ENCODE peak calls at places on chromosome 13, in four cellular contexts. One of them, this sample, is unnamed.

GRCh38 chr13:28022848-28023518 is 34.5 kb upstream of the URAD start:
- DNase-seq in GM12878: no peak
- DNase-seq in K562: no peak
- DNase-seq in HepG2: peak
- DNase-seq in this sample: no peak

GRCh38 chr13:108070491-108070890 is 144.8 kb downstream of the LIG4 start:
- DNase-seq in HepG2: no peak
- DNase-seq in GM12878: no peak
- DNase-seq in K562: no peak
- DNase-seq in this sample: no peak

GRCh38 chr13:42836930-42837329 is 55.5 kb downstream of the FAM216B start:
- DNase-seq in HepG2: no peak
- DNase-seq in GM12878: no peak
- DNase-seq in K562: no peak
- DNase-seq in this sample: peak

GRCh38 chr13:96444676-96445075 is 354.8 kb downstream of the HS6ST3 start:
- DNase-seq in K562: no peak
- DNase-seq in GM12878: no peak
- DNase-seq in HepG2: no peak
- DNase-seq in this sample: no peak

GRCh38 chr13:100130092-100130491 is 41.2 kb downstream of the PCCA start:
- DNase-seq in GM12878: no peak
- DNase-seq in HepG2: no peak
- DNase-seq in K562: no peak
- DNase-seq in this sample: no peak

GRCh38 chr13:77749481-77749880 is 52.0 kb downstream of the SLAIN1 start:
- DNase-seq in K562: no peak
- DNase-seq in GM12878: no peak
- DNase-seq in HepG2: no peak
- DNase-seq in this sample: no peak

GRCh38 chr13:20826810-20827560 is 53.2 kb upstream of the EEF1AKMT1 start:
- DNase-seq in K562: no peak
- DNase-seq in GM12878: no peak
- DNase-seq in HepG2: no peak
- DNase-seq in this sample: no peak

GRCh38 chr13:107209811-107210210 is 641.9 kb upstream of the ARGLU1 start:
- DNase-seq in K562: no peak
- DNase-seq in HepG2: no peak
- DNase-seq in GM12878: no peak
- DNase-seq in this sample: no peak

GRCh38 chr13:59755647-59756290 is 408.0 kb downstream of the DIAPH3 start:
- DNase-seq in GM12878: no peak
- DNase-seq in K562: no peak
- DNase-seq in HepG2: no peak
- DNase-seq in this sample: no peak

DNA sequence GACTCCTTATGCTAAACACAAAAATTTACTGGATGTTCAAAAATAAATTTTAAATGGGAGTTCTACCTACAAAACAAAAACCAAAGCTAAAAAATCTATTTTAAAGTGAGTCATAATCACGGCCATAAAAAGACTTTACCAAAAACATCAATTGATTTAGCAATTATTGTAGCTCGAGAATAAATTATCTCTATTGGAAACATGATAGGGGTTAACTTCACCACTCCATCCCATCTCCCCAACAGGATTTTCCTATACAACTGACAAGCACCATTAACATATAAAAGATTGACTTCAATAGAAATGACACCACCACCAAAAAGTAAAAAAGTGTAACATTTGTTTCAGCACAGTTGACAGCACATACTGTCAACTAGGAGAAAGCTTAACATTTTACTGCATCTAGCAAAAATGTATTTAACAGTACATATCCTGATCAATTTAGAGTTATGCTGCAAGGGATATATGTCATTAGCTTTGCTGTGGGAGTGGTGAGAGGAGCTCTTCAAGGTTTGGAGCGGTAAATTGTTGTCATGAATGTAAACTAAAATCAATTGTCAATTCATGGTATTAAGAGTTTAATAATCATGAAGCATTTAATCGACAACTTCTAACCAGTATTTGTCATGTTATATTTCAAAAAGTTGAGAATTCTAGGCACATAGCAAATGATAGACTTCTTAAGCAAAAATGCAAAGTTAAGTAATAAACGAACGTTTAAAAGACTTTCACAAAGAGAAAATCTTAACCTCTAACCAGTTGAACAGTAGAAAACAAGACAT is 3.8 kb downstream of the UBL3 start:
- DNase-seq in K562: no peak
- DNase-seq in HepG2: no peak
- DNase-seq in GM12878: no peak
- DNase-seq in this sample: no peak
- TF ChIP-seq RFX5 in K562: no peak
- TF ChIP-seq RFX5 in HepG2: no peak
- TF ChIP-seq RFX5 in GM12878: no peak
- TF ChIP-seq RFX5 in this sample: no peak

DNA sequence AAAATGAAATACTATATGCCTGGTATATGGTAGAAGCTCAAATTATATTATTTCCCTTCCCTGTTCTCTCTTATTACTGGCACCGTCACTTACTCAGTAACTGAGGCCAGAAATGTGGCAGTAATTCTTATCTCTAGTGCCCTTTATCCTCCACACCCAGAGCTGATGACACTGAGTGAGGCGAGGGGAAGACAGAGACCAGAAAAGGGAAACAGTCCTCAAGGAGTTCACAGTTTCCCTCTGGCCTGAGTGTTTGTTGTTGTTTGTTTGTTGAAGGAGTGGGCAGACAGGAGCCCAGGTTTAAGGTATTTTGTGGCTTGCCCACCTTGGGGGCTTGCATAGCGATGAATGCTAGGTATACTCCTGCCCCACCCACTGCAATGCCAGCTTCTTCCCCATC is 101.5 kb upstream of the FNDC3A start:
- DNase-seq in K562: no peak
- DNase-seq in HepG2: no peak
- DNase-seq in GM12878: no peak
- DNase-seq in this sample: no peak
- TF ChIP-seq ESRRA in K562: no peak
- TF ChIP-seq ESRRA in HepG2: no peak
- TF ChIP-seq ESRRA in GM12878: no peak
- TF ChIP-seq ESRRA in this sample: no peak

GRCh38 chr13:44399045-44399444 is 25.4 kb downstream of the SERP2 start:
- DNase-seq in K562: no peak
- DNase-seq in GM12878: no peak
- DNase-seq in HepG2: no peak
- DNase-seq in this sample: no peak
- TF ChIP-seq RFX5 in K562: no peak
- TF ChIP-seq RFX5 in GM12878: no peak
- TF ChIP-seq RFX5 in HepG2: no peak
- TF ChIP-seq RFX5 in this sample: no peak

GRCh38 chr13:64510698-64511097 is 2719.4 kb downstream of the PCDH9 start:
- DNase-seq in K562: no peak
- DNase-seq in HepG2: no peak
- DNase-seq in GM12878: no peak
- DNase-seq in this sample: no peak

DNA sequence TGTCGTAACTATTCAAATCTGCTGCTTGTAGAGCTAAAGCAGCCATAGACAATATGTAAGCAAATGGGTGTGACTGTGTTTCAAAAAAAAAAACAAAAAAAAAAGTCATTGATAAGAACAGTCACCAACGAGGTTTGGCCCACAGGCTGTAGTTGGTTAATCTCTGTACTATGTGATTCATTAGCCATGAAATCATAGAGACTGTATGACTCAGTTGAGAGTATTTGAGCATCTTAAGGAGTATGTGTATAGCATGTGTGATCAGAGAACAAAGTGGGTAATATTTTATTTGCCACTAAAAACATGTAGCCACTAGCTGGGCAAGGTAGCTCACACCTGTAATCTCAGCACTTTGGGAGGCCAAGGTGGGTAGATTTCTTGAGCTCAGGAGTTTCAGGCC is 2724.6 kb downstream of the PCDH9 start:
- DNase-seq in HepG2: no peak
- DNase-seq in GM12878: no peak
- DNase-seq in K562: no peak
- DNase-seq in this sample: no peak
- TF ChIP-seq ESRRA in HepG2: no peak
- TF ChIP-seq ESRRA in GM12878: no peak
- TF ChIP-seq ESRRA in K562: no peak
- TF ChIP-seq ESRRA in this sample: no peak

GRCh38 chr13:73704587-73704986 is 429.6 kb downstream of the KLF12 start:
- DNase-seq in K562: no peak
- DNase-seq in GM12878: no peak
- DNase-seq in HepG2: no peak
- DNase-seq in this sample: no peak
- TF ChIP-seq RFX5 in K562: no peak
- TF ChIP-seq RFX5 in GM12878: no peak
- TF ChIP-seq RFX5 in HepG2: no peak
- TF ChIP-seq RFX5 in this sample: no peak

GRCh38 chr13:98658131-98658530 is 81.2 kb upstream of the STK24 start:
- DNase-seq in HepG2: no peak
- DNase-seq in GM12878: no peak
- DNase-seq in K562: peak
- DNase-seq in this sample: no peak

GRCh38 chr13:98665638-98665995 is 86.9 kb downstream of the SLC15A1 start:
- DNase-seq in GM12878: no peak
- DNase-seq in HepG2: no peak
- DNase-seq in K562: no peak
- DNase-seq in this sample: no peak

GRCh38 chr13:98664924-98665637 is 87.4 kb downstream of the SLC15A1 start:
- DNase-seq in K562: no peak
- DNase-seq in GM12878: no peak
- DNase-seq in HepG2: no peak
- DNase-seq in this sample: no peak

GRCh38 chr13:98664510-98664909 is 87.6 kb upstream of the STK24 start:
- DNase-seq in GM12878: no peak
- DNase-seq in K562: no peak
- DNase-seq in HepG2: no peak
- DNase-seq in this sample: no peak

DNA sequence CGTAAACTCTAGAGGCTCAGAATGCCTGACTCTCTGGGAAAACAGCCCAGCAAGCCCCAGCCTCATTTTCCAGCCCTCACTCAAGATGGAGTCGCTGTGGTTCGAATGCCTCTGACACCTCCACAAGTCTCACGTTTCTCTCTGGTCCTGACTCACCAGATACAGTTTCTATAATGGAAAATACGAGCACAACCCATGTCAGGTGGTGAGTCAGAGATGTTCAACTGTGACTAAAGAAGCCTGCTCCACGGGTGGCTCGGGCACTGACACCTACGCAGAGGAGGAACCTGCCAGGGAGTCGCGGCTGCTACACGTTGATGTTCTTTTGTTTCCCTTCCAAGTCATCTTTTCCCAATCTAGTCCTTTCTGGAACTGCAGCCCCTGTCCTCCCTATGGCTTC is 87.1 kb upstream of the STK24 start:
- DNase-seq in GM12878: no peak
- DNase-seq in K562: peak
- DNase-seq in HepG2: no peak
- DNase-seq in this sample: no peak
- TF ChIP-seq ESRRA in GM12878: no peak
- TF ChIP-seq ESRRA in K562: no peak
- TF ChIP-seq ESRRA in HepG2: no peak
- TF ChIP-seq ESRRA in this sample: no peak

GRCh38 chr13:81577601-81578000 is 1236.7 kb upstream of the SPRY2 start:
- DNase-seq in GM12878: no peak
- DNase-seq in K562: no peak
- DNase-seq in HepG2: no peak
- DNase-seq in this sample: no peak
- TF ChIP-seq RFX5 in GM12878: no peak
- TF ChIP-seq RFX5 in K562: no peak
- TF ChIP-seq RFX5 in HepG2: no peak
- TF ChIP-seq RFX5 in this sample: no peak

GRCh38 chr13:113664751-113665581 is 2.1 kb upstream of the GRK1 start:
- DNase-seq in K562: no peak
- DNase-seq in GM12878: no peak
- DNase-seq in HepG2: no peak
- DNase-seq in this sample: no peak
- TF ChIP-seq ESRRA in K562: peak
- TF ChIP-seq ESRRA in GM12878: no peak
- TF ChIP-seq ESRRA in HepG2: peak
- TF ChIP-seq ESRRA in this sample: no peak

DNA sequence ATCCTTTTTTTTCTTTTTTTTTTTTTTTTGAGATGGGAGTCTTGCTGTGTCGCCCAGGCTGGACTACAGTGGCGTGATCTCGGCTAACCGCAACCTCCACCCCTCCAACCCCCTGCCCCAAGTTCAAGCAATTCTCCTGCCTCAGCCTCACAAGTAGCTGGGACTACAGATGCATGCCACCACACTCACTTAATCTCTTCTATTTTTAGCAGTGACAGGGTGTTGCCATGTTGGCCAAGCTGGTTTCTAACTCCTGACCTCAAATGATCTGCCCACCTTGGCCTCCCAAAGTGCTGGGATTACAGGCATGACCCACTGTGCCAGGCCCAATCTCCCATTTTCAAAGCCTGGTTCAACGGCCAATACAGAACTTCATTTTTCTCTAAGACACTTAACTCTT is 9.1 kb downstream of the FOXO1 start:
- DNase-seq in HepG2: no peak
- DNase-seq in GM12878: no peak
- DNase-seq in K562: no peak
- DNase-seq in this sample: no peak
- TF ChIP-seq RFX5 in HepG2: no peak
- TF ChIP-seq RFX5 in GM12878: no peak
- TF ChIP-seq RFX5 in K562: no peak
- TF ChIP-seq RFX5 in this sample: no peak

GRCh38 chr13:93158565-93158964 is 68.0 kb upstream of the GPC6 start:
- DNase-seq in HepG2: no peak
- DNase-seq in GM12878: no peak
- DNase-seq in K562: no peak
- DNase-seq in this sample: no peak
- TF ChIP-seq ESRRA in HepG2: no peak
- TF ChIP-seq ESRRA in GM12878: no peak
- TF ChIP-seq ESRRA in K562: no peak
- TF ChIP-seq ESRRA in this sample: no peak

This sample was measured in A549.